ENCODE peak calls at places on chromosomes 13 and 19, in eight cellular contexts. One of them, this sample, is unnamed.

GRCh38 chr13:45316210-45316799 is 24.7 kb downstream of the TPT1 start:
- DNase-seq in lower lobe of right lung: no peak
- DNase-seq in endodermal cell: peak; percentile 49
- DNase-seq in heart left ventricle: no peak
- DNase-seq in AG10803: no peak
- DNase-seq in left lung: no peak
- DNase-seq in GM13976: no peak
- DNase-seq in nephron progenitor cell: no peak
- DNase-seq in this sample: no peak

GRCh38 chr13:93304134-93304533 is 77.5 kb downstream of the GPC6 start:
- DNase-seq in nephron progenitor cell: no peak
- DNase-seq in lower lobe of right lung: no peak
- DNase-seq in heart left ventricle: no peak
- DNase-seq in endodermal cell: no peak
- DNase-seq in AG10803: no peak
- DNase-seq in GM13976: no peak
- DNase-seq in left lung: no peak
- DNase-seq in this sample: no peak

GRCh38 chr13:112626124-112626523 is 38.2 kb upstream of the TUBGCP3 start:
- DNase-seq in heart left ventricle: no peak
- DNase-seq in endodermal cell: no peak
- DNase-seq in GM13976: no peak
- DNase-seq in left lung: no peak
- DNase-seq in nephron progenitor cell: no peak
- DNase-seq in AG10803: no peak
- DNase-seq in lower lobe of right lung: no peak
- DNase-seq in this sample: no peak

GRCh38 chr13:60112771-60113170 is 51.0 kb downstream of the DIAPH3 start:
- DNase-seq in GM13976: no peak
- DNase-seq in left lung: no peak
- DNase-seq in nephron progenitor cell: no peak
- DNase-seq in lower lobe of right lung: no peak
- DNase-seq in endodermal cell: no peak
- DNase-seq in AG10803: peak; percentile 40
- DNase-seq in heart left ventricle: no peak
- DNase-seq in this sample: no peak

GRCh38 chr19:12772323-12772722 is 3.0 kb downstream of the HOOK2 start:
- DNase-seq in nephron progenitor cell: no peak
- DNase-seq in AG10803: no peak
- DNase-seq in endodermal cell: no peak
- DNase-seq in lower lobe of right lung: no peak
- DNase-seq in GM13976: no peak
- DNase-seq in left lung: no peak
- DNase-seq in heart left ventricle: peak; percentile 78
- DNase-seq in this sample: no peak

GRCh38 chr13:24911135-24911524 is 147.2 kb downstream of the RNF17 start:
- DNase-seq in AG10803: peak; percentile 40
- DNase-seq in endodermal cell: no peak
- DNase-seq in lower lobe of right lung: no peak
- DNase-seq in heart left ventricle: no peak
- DNase-seq in nephron progenitor cell: no peak
- DNase-seq in GM13976: no peak
- DNase-seq in left lung: no peak
- DNase-seq in this sample: no peak

GRCh38 chr13:98810746-98811145 is 58.3 kb upstream of the SLC15A1 start:
- DNase-seq in GM13976: no peak
- DNase-seq in nephron progenitor cell: no peak
- DNase-seq in left lung: no peak
- DNase-seq in AG10803: no peak
- DNase-seq in heart left ventricle: no peak
- DNase-seq in endodermal cell: no peak
- DNase-seq in lower lobe of right lung: no peak
- DNase-seq in this sample: no peak

GRCh38 chr13:39186205-39186880 is 148.1 kb downstream of the NHLRC3 start:
- DNase-seq in left lung: no peak
- DNase-seq in heart left ventricle: no peak
- DNase-seq in GM13976: no peak
- DNase-seq in endodermal cell: no peak
- DNase-seq in AG10803: no peak
- DNase-seq in nephron progenitor cell: no peak
- DNase-seq in lower lobe of right lung: no peak
- DNase-seq in this sample: no peak

GRCh38 chr19:54875506-54875905 is 1.5 kb downstream of the FCAR start:
- DNase-seq in left lung: no peak
- DNase-seq in GM13976: no peak
- DNase-seq in lower lobe of right lung: no peak
- DNase-seq in nephron progenitor cell: no peak
- DNase-seq in heart left ventricle: no peak
- DNase-seq in AG10803: no peak
- DNase-seq in endodermal cell: no peak
- DNase-seq in this sample: no peak

GRCh38 chr19:33660426-33661160 is 38.8 kb downstream of the CHST8 start:
- DNase-seq in lower lobe of right lung: no peak
- DNase-seq in endodermal cell: no peak
- DNase-seq in nephron progenitor cell: no peak
- DNase-seq in AG10803: no peak
- DNase-seq in left lung: no peak
- DNase-seq in GM13976: no peak
- DNase-seq in heart left ventricle: no peak
- DNase-seq in this sample: no peak

GRCh38 chr13:112592647-112593046 is 4.7 kb upstream of the TUBGCP3 start:
- DNase-seq in heart left ventricle: no peak
- DNase-seq in endodermal cell: no peak
- DNase-seq in AG10803: no peak
- DNase-seq in lower lobe of right lung: no peak
- DNase-seq in left lung: no peak
- DNase-seq in nephron progenitor cell: no peak
- DNase-seq in GM13976: no peak
- DNase-seq in this sample: no peak

GRCh38 chr13:39809466-39809865 is 154.0 kb downstream of the COG6 start:
- DNase-seq in lower lobe of right lung: no peak
- DNase-seq in heart left ventricle: no peak
- DNase-seq in AG10803: no peak
- DNase-seq in nephron progenitor cell: no peak
- DNase-seq in left lung: no peak
- DNase-seq in endodermal cell: no peak
- DNase-seq in GM13976: no peak
- DNase-seq in this sample: no peak

GRCh38 chr13:30009411-30009810 is 159.0 kb upstream of the UBL3 start:
- DNase-seq in AG10803: no peak
- DNase-seq in left lung: no peak
- DNase-seq in endodermal cell: no peak
- DNase-seq in nephron progenitor cell: no peak
- DNase-seq in lower lobe of right lung: no peak
- DNase-seq in heart left ventricle: no peak
- DNase-seq in GM13976: no peak
- DNase-seq in this sample: no peak

GRCh38 chr19:15180451-15181390 is 20.1 kb downstream of the NOTCH3 start:
- DNase-seq in heart left ventricle: no peak
- DNase-seq in lower lobe of right lung: peak; percentile 76
- DNase-seq in AG10803: no peak
- DNase-seq in endodermal cell: peak; percentile 94
- DNase-seq in left lung: peak; percentile 56
- DNase-seq in nephron progenitor cell: peak; percentile 65
- DNase-seq in GM13976: no peak
- DNase-seq in this sample: no peak

GRCh38 chr19:18029617-18030338 is 21.8 kb downstream of the ARRDC2 start:
- DNase-seq in lower lobe of right lung: no peak
- DNase-seq in endodermal cell: no peak
- DNase-seq in AG10803: peak; percentile 56
- DNase-seq in GM13976: no peak
- DNase-seq in nephron progenitor cell: no peak
- DNase-seq in left lung: no peak
- DNase-seq in heart left ventricle: no peak
- DNase-seq in this sample: no peak

GRCh38 chr13:59494560-59494970 is 669.2 kb downstream of the DIAPH3 start:
- DNase-seq in heart left ventricle: peak; percentile 38
- DNase-seq in endodermal cell: peak; percentile 7
- DNase-seq in lower lobe of right lung: no peak
- DNase-seq in left lung: no peak
- DNase-seq in nephron progenitor cell: no peak
- DNase-seq in AG10803: peak; percentile 40
- DNase-seq in GM13976: no peak
- DNase-seq in this sample: peak; percentile 88

GRCh38 chr13:30496147-30496546 is 30.4 kb upstream of the HMGB1 start:
- DNase-seq in left lung: no peak
- DNase-seq in nephron progenitor cell: no peak
- DNase-seq in lower lobe of right lung: no peak
- DNase-seq in heart left ventricle: no peak
- DNase-seq in GM13976: no peak
- DNase-seq in AG10803: no peak
- DNase-seq in endodermal cell: no peak
- DNase-seq in this sample: no peak

GRCh38 chr19:294341-294818 is 3.2 kb upstream of the PLPP2 start:
- DNase-seq in endodermal cell: peak; percentile 75
- DNase-seq in GM13976: peak; percentile 37
- DNase-seq in lower lobe of right lung: no peak
- DNase-seq in left lung: no peak
- DNase-seq in nephron progenitor cell: peak; percentile 42
- DNase-seq in AG10803: peak; percentile 22
- DNase-seq in heart left ventricle: no peak
- DNase-seq in this sample: no peak

GRCh38 chr13:83733293-83733692 is 149.0 kb downstream of the SLITRK1 start:
- DNase-seq in endodermal cell: no peak
- DNase-seq in nephron progenitor cell: no peak
- DNase-seq in left lung: no peak
- DNase-seq in AG10803: no peak
- DNase-seq in heart left ventricle: no peak
- DNase-seq in GM13976: no peak
- DNase-seq in lower lobe of right lung: no peak
- DNase-seq in this sample: no peak

DNA sequence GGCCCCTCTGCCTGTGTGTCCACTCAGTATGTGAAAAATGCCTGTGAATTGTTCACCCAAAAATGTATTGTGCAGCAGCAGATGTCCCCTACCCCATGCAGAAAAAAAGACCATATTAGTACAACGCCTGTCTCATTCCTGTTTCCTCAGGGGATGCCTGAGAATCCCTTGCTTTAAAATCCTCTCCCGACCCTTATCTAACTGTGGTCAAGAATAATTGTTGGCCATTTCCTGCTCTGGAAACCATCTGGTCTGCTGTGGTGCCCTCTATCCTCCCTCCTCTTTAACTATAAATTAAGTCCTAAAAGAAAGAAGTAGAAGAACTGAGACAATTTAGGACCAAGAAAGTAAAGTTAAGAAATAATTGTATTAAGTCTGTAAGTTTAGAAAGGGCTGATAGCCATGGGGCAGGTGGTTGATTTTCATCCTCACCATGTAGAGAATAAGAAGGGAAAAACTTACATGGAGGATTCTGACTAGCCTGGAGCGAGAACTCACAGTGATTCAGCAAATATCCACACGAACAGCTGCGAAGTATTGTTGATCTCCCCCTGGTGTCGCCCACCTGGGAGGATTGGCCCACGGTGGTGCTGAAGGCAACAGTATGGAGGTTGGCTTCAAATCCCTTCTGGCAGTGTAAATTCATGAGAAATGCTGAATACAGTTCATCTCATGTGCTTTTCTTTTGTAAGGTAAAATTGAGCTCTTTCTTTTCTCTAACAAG is 85.6 kb downstream of the COL4A2 start:
- DNase-seq in left lung: no peak
- DNase-seq in nephron progenitor cell: no peak
- DNase-seq in GM13976: no peak
- DNase-seq in endodermal cell: no peak
- DNase-seq in AG10803: peak; percentile 88
- DNase-seq in lower lobe of right lung: no peak
- DNase-seq in heart left ventricle: no peak
- DNase-seq in this sample: no peak
- TF ChIP-seq CTCF in left lung: no peak
- TF ChIP-seq CTCF in nephron progenitor cell: no peak
- TF ChIP-seq CTCF in GM13976: no peak
- TF ChIP-seq CTCF in endodermal cell: no peak
- TF ChIP-seq CTCF in AG10803: no peak
- TF ChIP-seq CTCF in lower lobe of right lung: no peak
- TF ChIP-seq CTCF in heart left ventricle: no peak
- TF ChIP-seq CTCF in this sample: no peak

GRCh38 chr19:10565028-10565566 is 713 bp downstream of the KRI1 start:
- DNase-seq in nephron progenitor cell: peak; percentile 48
- DNase-seq in AG10803: peak; percentile 49
- DNase-seq in left lung: no peak
- DNase-seq in heart left ventricle: peak; percentile 45
- DNase-seq in endodermal cell: peak; percentile 86
- DNase-seq in GM13976: peak; percentile 83
- DNase-seq in lower lobe of right lung: peak; percentile 68
- DNase-seq in this sample: no peak
- TF ChIP-seq CTCF in nephron progenitor cell: no peak
- TF ChIP-seq CTCF in AG10803: peak; percentile 42
- TF ChIP-seq CTCF in left lung: no peak
- TF ChIP-seq CTCF in heart left ventricle: no peak
- TF ChIP-seq CTCF in endodermal cell: no peak
- TF ChIP-seq CTCF in GM13976: peak; percentile 9
- TF ChIP-seq CTCF in lower lobe of right lung: no peak
- TF ChIP-seq CTCF in this sample: peak; percentile 48

DNA sequence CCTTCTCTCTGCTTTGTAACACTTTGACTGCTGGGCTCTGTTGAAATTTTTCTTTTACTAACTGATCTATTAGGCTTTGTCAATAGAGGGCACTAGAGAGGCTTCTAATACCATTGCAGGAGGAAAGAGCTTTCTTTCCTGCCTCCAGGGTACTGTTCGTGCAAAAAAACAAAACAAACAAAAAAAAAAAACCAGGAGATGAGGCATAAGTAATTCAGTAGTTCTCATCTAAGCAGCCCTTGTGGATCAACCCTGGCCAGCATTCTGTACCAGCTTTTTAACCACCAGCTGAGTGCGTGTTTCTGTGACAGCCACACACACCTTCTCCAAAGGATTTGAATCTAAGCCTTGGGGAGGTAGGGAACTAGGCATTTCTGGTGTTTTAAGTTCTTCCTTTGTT is 1707.6 kb upstream of the SLC10A2 start:
- DNase-seq in AG10803: peak; percentile 19
- DNase-seq in GM13976: peak; percentile 20
- DNase-seq in heart left ventricle: no peak
- DNase-seq in nephron progenitor cell: no peak
- DNase-seq in lower lobe of right lung: no peak
- DNase-seq in left lung: no peak
- DNase-seq in endodermal cell: no peak
- DNase-seq in this sample: peak; percentile 49
- TF ChIP-seq CTCF in AG10803: peak; percentile 63
- TF ChIP-seq CTCF in GM13976: peak; percentile 33
- TF ChIP-seq CTCF in heart left ventricle: peak; percentile 60
- TF ChIP-seq CTCF in nephron progenitor cell: peak; percentile 64
- TF ChIP-seq CTCF in lower lobe of right lung: peak; percentile 55
- TF ChIP-seq CTCF in left lung: peak; percentile 53
- TF ChIP-seq CTCF in endodermal cell: peak; percentile 76
- TF ChIP-seq CTCF in this sample: peak; percentile 76

DNA sequence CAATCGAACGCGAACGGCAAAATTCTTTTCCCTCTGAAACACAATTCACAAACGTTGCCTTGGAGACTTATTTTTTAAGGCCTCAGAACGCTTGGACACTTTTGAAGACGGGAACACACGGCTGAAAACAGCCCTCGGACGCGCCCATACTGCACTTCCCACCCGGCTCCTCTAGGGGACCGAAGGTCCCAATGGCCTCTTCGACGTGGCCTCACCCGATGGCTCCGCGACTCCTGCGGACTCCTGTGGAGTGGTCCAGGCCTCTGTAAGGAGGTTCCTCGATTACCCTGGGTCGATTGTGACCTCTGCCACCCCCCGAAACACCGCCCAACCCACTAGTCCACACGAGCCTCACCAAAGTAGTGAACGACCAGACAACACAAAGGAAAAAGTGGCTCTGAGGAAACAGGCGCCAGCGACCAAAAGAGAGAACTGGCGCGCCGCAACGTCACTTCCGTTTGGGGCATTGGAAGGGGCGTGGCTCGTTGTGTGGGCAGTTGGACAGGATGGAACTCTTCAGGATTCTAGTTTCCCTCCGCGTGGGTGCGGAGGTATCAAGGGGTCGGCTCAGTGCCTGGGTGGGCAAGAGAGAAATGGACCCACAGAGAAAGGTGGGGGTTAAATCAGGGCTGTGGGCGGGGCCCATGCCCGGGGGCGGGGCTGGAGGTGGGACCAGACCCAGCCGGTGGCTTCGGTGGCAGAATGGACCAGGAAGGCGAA is at the start of gene ZNF560:
- DNase-seq in nephron progenitor cell: no peak
- DNase-seq in AG10803: peak; percentile 11
- DNase-seq in heart left ventricle: no peak
- DNase-seq in left lung: no peak
- DNase-seq in lower lobe of right lung: no peak
- DNase-seq in endodermal cell: peak; percentile 55
- DNase-seq in GM13976: peak; percentile 24
- DNase-seq in this sample: no peak
- TF ChIP-seq CTCF in nephron progenitor cell: no peak
- TF ChIP-seq CTCF in AG10803: peak; percentile 33
- TF ChIP-seq CTCF in heart left ventricle: no peak
- TF ChIP-seq CTCF in left lung: no peak
- TF ChIP-seq CTCF in lower lobe of right lung: peak; percentile 9
- TF ChIP-seq CTCF in endodermal cell: peak; percentile 41
- TF ChIP-seq CTCF in GM13976: no peak
- TF ChIP-seq CTCF in this sample: no peak

This sample was measured in astrocyte of the cerebellum.